ENCODE peak calls at places on chromosomes 4 and X, in five cellular contexts. M is fibroblast of lung, V is mammary epithelial cell, F is ovary, W is left ventricle myocardium inferior. K is an unnamed sample. For H3K4me1, the result is how much of the 10 kb centered on the place peaks cover.

GRCh38 chrX:24479924-24480722 is 15.0 kb downstream of the PDK3 start:
- DNase-seq in M (no peak), V (no peak), F (no peak), W (no peak), K (no peak)

GRCh38 chr4:155962697-155963096 is 9.0 kb upstream of the CTSO start:
- DNase-seq in M (no peak), V (no peak), F (no peak), W (no peak), K (no peak)

GRCh38 chrX:7110821-7111276 is 36.7 kb upstream of the STS start:
- DNase-seq in M (peak), V (peak), F (no peak), W (no peak), K (no peak)

GRCh38 chr4:156169011-156169410 is 215.3 kb upstream of the CTSO start:
- DNase-seq in M (peak), V (peak), F (peak), W (peak), K (no peak)

GRCh38 chr4:766559-767283 is 59.2 kb downstream of the CPLX1 start:
- DNase-seq in M (no peak), V (no peak), F (no peak), W (no peak), K (no peak)

GRCh38 chr4:151624606-151625565 is 135.9 kb downstream of the GATB start:
- DNase-seq in M (no peak), V (no peak), F (peak), W (no peak), K (peak)

GRCh38 chrX:103533428-103534216 is 14.3 kb upstream of the RAB40A start:
- DNase-seq in M (peak), V (peak), F (peak), W (peak), K (peak)

GRCh38 chr4:154854362-154854761 is 73.3 kb downstream of the RBM46 start:
- DNase-seq in M (no peak), V (peak), F (no peak), W (no peak), K (no peak)

GRCh38 chr4:157265281-157265680 is 44.8 kb downstream of the GRIA2 start:
- DNase-seq in M (peak), V (peak), F (no peak), W (no peak), K (no peak)

GRCh38 chrX:119045884-119046283 is 26.9 kb upstream of the CT47C1 start:
- DNase-seq in M (no peak), V (peak), F (no peak), W (no peak), K (no peak)

GRCh38 chr4:184459413-184459812 is 14.9 kb downstream of the IRF2 start:
- DNase-seq in M (peak), V (peak), F (no peak), W (no peak), K (no peak)

GRCh38 chr4:39469429-39470077 is 10.7 kb downstream of the LIAS start:
- DNase-seq in M (peak), V (peak), F (peak), W (no peak), K (peak)

DNA sequence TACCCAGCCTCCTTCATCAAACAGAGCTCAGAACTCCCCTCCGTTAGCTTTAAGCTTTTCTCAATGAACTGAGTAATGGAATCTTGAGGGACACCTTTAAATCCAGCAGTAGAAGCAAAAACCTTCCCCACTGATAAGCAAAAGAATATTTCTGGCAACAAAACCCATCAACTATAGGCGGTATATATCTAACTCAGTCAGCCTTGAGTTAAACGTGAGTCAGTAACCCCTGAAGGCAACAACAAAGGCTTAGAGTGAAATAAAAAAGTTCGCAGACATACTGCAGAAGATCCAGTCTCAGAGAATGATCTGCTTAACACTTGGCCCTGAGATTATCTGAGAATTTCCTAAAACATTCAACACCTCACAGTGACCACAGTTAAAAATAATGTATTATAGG is 77.2 kb downstream of the DMD start:
- DNase-seq in M (no peak), V (no peak), F (no peak), W (no peak), K (no peak)
- H3K4me1 ChIP-seq in M (under half), V (under half), F (under half), W (under half), K (under half)

GRCh38 chr4:71049395-71049794 is 55.9 kb downstream of the DCK start:
- DNase-seq in M (no peak), V (no peak), F (no peak), W (no peak), K (no peak)
- H3K4me1 ChIP-seq in M (under half), V (under half), F (under half), W (under half), K (under half)

DNA sequence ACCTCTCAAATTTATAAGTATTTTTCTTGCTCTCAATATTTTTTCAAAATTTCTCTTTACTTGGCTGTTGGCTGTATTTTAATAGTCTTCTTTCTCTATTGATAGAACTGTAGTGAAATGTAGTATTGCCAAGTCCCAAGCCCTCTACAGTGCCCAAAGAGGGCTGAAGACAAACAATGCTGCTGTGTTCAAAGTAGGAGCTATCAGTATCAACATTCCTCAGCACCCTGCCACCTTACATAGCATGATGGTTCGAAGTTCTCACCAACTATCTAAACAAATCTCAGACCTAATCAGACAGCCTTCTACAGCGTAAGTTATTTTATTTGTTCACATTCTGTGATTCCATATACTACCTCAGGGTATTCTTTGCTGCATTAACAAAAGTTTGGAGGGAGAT is 99.1 kb upstream of the ADAD1 start:
- DNase-seq in M (no peak), V (no peak), F (no peak), W (no peak), K (no peak)
- H3K4me1 ChIP-seq in M (under half), V (under half), F (under half), W (under half), K (under half)

GRCh38 chrX:10529344-10529743 is 91.0 kb downstream of the MID1 start:
- DNase-seq in M (peak), V (peak), F (no peak), W (no peak), K (no peak)
- H3K4me1 ChIP-seq in M (under half), V (under half), F (under half), W (under half), K (under half)

GRCh38 chr4:173415885-173416658 is 17.2 kb upstream of the SCRG1 start:
- DNase-seq in M (no peak), V (peak), F (no peak), W (peak), K (peak)
- H3K4me1 ChIP-seq in M (under half), V (under half), F (under half), W (under half), K (under half)

GRCh38 chrX:71542411-71542810 is 9.5 kb downstream of the OGT start:
- DNase-seq in M (peak), V (peak), F (no peak), W (no peak), K (no peak)

GRCh38 chrX:71545364-71545763 is 12.5 kb downstream of the OGT start:
- DNase-seq in M (no peak), V (no peak), F (no peak), W (no peak), K (no peak)

GRCh38 chrX:71542825-71543224 is 9.9 kb downstream of the OGT start:
- DNase-seq in M (peak), V (peak), F (no peak), W (no peak), K (no peak)

GRCh38 chrX:71541546-71542022 is 8.7 kb downstream of the OGT start:
- DNase-seq in M (peak), V (peak), F (no peak), W (no peak), K (no peak)

DNA sequence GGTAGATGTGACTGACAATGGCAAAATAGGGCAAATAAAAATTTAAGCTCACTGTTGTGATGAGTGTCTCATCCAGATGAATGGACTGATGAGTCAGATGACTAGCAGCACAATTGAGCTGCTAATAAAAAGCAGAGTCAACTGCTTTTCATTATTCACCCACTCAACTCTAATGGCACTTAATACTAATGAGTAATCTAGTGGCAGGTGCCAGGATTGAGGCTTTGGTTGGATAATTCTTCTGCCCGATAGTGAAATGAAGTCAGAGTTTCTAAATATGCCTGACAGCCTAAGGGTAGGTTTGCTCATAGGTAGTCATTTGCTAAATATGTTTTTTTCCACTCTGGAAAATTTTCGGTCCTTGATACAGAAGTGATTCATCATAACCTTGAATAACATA is 10.4 kb downstream of the OGT start:
- DNase-seq in M (peak), V (peak), F (no peak), W (no peak), K (no peak)
- H3K4me1 ChIP-seq in M (under half), V (under half), F (under half), W (half or more), K (under half)

DNA sequence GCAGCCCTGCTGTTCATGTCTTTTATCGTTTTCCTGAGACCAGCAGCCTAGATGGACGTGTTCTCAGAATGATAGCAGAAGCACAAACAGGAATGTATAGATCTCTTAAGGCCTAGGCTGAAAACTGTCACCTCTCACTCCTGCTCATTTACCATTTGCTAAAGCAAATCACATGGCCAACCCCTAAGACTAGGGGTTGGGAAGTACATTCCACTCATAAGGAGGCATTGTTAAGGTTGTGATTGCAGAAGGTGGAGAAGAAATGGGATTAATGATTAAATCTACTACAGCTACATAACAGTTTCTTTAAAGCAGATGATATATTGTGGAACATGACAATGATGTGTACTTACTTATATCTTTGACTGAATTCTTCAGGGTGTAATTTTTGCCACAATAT is 536.8 kb upstream of the FTHL17 start:
- DNase-seq in M (no peak), V (no peak), F (no peak), W (no peak), K (no peak)
- H3K4me1 ChIP-seq in M (under half), V (under half), F (under half), W (under half), K (under half)

DNA sequence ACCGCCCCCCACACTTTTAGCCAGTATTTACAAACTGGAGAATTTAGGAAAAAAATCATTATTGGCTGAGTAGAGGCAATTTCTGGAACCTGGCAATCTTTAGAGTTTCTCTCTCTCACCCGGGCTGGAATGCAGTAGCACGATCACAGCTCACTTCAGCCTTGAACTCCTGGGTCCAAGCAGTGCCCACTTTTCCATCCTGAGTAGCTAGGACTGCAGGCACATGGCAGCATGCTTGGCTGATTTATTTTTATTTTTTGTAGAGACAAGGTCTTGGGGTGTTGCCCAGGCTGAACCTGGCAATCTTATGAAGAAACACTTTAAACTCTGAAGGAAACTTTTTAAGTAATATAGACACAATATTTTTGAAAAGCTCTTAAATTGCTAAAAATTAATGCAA is 120.1 kb downstream of the AFF1 start:
- DNase-seq in M (no peak), V (no peak), F (no peak), W (no peak), K (no peak)
- H3K4me1 ChIP-seq in M (under half), V (under half), F (under half), W (half or more), K (under half)

DNA sequence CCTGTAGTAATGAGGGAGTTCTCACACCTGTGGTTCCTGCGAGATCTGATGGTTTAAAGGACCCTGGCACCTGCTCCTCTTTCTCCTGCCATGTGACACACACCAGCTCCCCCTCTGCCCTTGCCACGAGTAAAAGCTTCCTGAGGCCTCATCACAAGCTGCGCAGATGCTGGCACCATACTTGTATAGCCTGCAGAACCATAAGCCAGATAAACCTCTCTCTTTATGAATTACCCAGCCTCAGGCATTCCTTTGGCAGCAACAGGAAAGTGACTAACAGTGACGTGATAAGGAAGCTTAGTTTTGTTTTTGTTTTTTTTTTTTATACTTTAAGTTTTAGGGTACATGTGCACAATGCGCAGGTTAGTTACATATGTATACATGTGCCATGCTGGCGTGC is 130.9 kb downstream of the AFAP1 start:
- DNase-seq in M (peak), V (peak), F (no peak), W (no peak), K (no peak)
- H3K4me1 ChIP-seq in M (under half), V (under half), F (under half), W (half or more), K (under half)

DNA sequence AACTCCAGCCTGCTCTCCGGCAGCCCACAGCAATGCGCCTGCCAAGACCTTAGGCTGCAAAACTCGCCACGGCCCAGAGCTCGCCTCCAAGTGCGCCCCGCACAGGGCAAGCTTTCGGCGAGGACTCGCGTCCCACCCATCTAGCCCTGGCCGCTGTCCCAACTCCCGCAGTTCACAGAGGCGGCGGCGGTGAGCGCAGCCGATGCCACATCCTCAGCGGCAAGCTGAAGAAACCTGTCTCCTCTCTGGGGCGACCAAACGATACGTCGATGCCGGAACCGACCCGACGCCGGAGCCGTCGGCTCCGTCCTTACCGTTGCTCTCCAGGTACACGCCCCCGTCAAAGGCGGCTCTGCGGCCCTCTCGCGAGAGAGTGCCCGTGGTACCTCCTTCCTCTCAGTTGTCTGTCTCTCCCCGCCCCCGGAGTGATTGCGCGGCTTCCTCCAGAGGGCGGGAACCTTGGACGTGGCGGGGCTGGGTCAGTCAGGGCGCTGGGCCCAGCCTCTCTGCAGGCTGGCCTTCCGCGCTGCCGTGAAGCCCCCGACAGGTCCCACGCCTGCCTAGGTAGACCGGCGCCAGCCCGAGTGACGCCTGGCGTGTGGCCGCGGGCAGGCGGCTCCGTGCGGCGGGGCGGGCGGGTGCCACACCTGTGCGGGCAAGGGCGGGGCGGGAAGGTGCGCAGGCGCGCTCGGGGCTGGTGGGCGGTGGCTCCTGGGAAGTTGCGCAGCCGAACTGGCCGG is 380 bp upstream of the RAB33B start:
- DNase-seq in M (peak), V (peak), F (peak), W (peak), K (peak)
- H3K4me1 ChIP-seq in M (under half), V (under half), F (under half), W (half or more), K (under half)

K was measured in tibial artery.